ENCODE peak calls at places on chromosomes 12 and 14, in six cellular contexts. One of them, this sample, is unnamed.

GRCh38 chr14:97777622-97778021 is 980.4 kb downstream of the VRK1 start:
- DNase-seq in WERI-Rb-1: no peak
- DNase-seq in activated B cell treated with CpG ODN at 0.5 μM for 24 hours: no peak
- DNase-seq in IMR-90: no peak
- DNase-seq in thoracic aorta: no peak
- DNase-seq in transverse colon: no peak
- DNase-seq in this sample: no peak

GRCh38 chr12:53325539-53326061 is 4.2 kb upstream of the AAAS start:
- DNase-seq in WERI-Rb-1: no peak
- DNase-seq in activated B cell treated with CpG ODN at 0.5 μM for 24 hours: peak
- DNase-seq in IMR-90: no peak
- DNase-seq in thoracic aorta: no peak
- DNase-seq in transverse colon: peak
- DNase-seq in this sample: no peak

GRCh38 chr14:68780358-68781160 is 12.3 kb downstream of the ZFP36L1 start:
- DNase-seq in WERI-Rb-1: peak
- DNase-seq in activated B cell treated with CpG ODN at 0.5 μM for 24 hours: no peak
- DNase-seq in IMR-90: peak
- DNase-seq in thoracic aorta: no peak
- DNase-seq in transverse colon: peak
- DNase-seq in this sample: peak

GRCh38 chr12:108099778-108100177 is 29.3 kb upstream of the WSCD2 start:
- DNase-seq in WERI-Rb-1: no peak
- DNase-seq in activated B cell treated with CpG ODN at 0.5 μM for 24 hours: no peak
- DNase-seq in IMR-90: no peak
- DNase-seq in thoracic aorta: no peak
- DNase-seq in transverse colon: no peak
- DNase-seq in this sample: no peak

GRCh38 chr14:55832122-55832911 is 252.3 kb downstream of the KTN1 start:
- DNase-seq in WERI-Rb-1: no peak
- DNase-seq in activated B cell treated with CpG ODN at 0.5 μM for 24 hours: no peak
- DNase-seq in IMR-90: peak
- DNase-seq in thoracic aorta: no peak
- DNase-seq in transverse colon: peak
- DNase-seq in this sample: no peak

GRCh38 chr12:1741154-1741949 is 50.5 kb downstream of the ADIPOR2 start:
- DNase-seq in WERI-Rb-1: no peak
- DNase-seq in activated B cell treated with CpG ODN at 0.5 μM for 24 hours: no peak
- DNase-seq in IMR-90: peak
- DNase-seq in thoracic aorta: no peak
- DNase-seq in transverse colon: no peak
- DNase-seq in this sample: peak

GRCh38 chr12:124745468-124745890 is 118.2 kb downstream of the SCARB1 start:
- DNase-seq in WERI-Rb-1: no peak
- DNase-seq in activated B cell treated with CpG ODN at 0.5 μM for 24 hours: no peak
- DNase-seq in IMR-90: no peak
- DNase-seq in thoracic aorta: no peak
- DNase-seq in transverse colon: no peak
- DNase-seq in this sample: no peak

GRCh38 chr14:56131865-56132830 is 13.9 kb downstream of the PELI2 start:
- DNase-seq in WERI-Rb-1: peak
- DNase-seq in activated B cell treated with CpG ODN at 0.5 μM for 24 hours: no peak
- DNase-seq in IMR-90: no peak
- DNase-seq in thoracic aorta: no peak
- DNase-seq in transverse colon: no peak
- DNase-seq in this sample: no peak

GRCh38 chr12:106317406-106318082 is 15.0 kb downstream of the TCP11L2 start:
- DNase-seq in WERI-Rb-1: no peak
- DNase-seq in activated B cell treated with CpG ODN at 0.5 μM for 24 hours: no peak
- DNase-seq in IMR-90: no peak
- DNase-seq in thoracic aorta: no peak
- DNase-seq in transverse colon: no peak
- DNase-seq in this sample: no peak

DNA sequence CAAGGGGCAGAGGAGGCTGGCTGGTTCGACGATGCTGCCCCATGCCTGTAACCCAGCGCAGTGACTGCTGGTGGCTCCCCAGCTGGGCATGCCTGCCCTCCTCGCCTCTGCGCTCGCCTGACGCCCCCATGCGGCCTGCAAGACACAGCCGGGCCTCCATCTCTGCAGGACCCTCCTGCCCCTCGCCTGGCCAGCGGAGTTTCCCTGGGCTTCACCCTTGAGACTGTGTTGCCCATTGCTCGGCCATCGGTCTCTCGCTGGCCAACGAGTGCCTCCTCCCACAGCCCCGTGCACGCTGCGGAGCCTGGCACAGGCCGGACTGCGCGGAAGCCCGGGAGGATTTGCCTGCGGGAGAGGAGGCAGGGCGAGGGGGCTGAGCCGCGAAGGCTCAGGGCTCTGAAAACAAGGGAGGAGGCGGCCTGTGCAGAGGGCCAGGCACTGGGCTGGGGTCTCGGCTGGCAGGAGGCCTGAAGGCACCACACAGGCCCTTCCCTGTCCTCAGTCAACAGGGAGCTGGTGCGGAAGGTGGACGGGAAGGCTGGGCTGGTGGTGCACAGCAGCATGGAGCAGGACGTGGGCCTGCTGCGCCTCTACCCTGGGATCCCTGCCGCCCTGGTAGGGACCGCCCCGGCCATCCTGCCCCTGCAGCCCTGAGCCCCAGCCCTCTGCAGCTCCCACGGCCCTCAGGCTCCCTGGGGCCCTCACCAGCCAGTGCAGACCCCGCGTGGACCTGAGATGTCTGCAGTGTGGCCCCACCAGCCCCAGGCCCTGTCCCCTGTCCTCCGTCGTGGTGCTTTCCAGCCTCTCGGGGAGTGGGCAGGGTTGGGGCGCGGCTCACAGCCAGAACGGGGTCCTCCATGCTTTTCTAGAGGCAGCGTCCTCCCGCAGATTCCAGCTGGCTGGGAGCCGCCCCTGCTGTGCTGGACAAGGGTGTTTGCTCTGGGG is 17.8 kb downstream of the ASPG start:
- DNase-seq in WERI-Rb-1: no peak
- DNase-seq in activated B cell treated with CpG ODN at 0.5 μM for 24 hours: no peak
- DNase-seq in IMR-90: no peak
- DNase-seq in thoracic aorta: no peak
- DNase-seq in transverse colon: peak
- DNase-seq in this sample: no peak
- TF ChIP-seq CTCF in WERI-Rb-1: no peak
- TF ChIP-seq CTCF in activated B cell treated with CpG ODN at 0.5 μM for 24 hours: no peak
- TF ChIP-seq CTCF in IMR-90: no peak
- TF ChIP-seq CTCF in thoracic aorta: no peak
- TF ChIP-seq CTCF in transverse colon: no peak
- TF ChIP-seq CTCF in this sample: no peak

DNA sequence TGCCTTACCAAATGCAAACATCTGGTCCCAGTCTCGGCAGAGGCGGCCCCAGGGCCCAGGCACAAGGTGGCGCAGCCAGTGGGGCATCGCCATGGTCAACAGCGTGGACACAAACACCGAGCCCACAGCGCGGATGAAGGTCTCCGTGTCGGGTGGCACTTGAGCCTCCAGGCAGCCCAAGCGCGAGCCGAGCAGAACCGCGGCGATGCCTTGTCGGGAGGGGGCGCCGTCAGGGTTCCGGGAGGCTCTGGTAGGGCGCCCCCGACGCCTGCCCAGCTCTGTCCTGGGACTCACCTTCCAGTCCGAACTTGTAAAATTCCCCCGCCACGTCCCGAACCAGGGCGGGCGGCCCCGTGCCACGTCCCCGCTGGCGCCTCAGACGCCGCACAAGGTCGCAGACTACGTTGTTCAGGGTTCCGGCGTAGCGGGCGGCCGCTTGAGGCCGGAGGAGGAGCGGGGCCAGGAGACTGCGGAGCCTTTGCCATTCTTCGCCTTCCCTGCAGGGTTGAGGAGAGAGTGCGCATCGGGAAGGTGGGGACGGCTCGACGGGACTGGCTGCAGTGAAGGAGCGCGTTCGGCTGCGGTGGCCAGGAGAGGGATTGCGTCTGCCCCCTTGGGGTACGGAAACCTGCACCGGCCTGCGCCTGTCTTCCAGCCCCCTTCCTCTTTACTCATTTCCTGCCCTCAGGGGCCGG is 1.7 kb downstream of the CYP27B1 start:
- DNase-seq in WERI-Rb-1: no peak
- DNase-seq in activated B cell treated with CpG ODN at 0.5 μM for 24 hours: peak
- DNase-seq in IMR-90: peak
- DNase-seq in thoracic aorta: no peak
- DNase-seq in transverse colon: peak
- DNase-seq in this sample: peak
- TF ChIP-seq CTCF in WERI-Rb-1: no peak
- TF ChIP-seq CTCF in activated B cell treated with CpG ODN at 0.5 μM for 24 hours: no peak
- TF ChIP-seq CTCF in IMR-90: peak
- TF ChIP-seq CTCF in thoracic aorta: peak
- TF ChIP-seq CTCF in transverse colon: peak
- TF ChIP-seq CTCF in this sample: peak

DNA sequence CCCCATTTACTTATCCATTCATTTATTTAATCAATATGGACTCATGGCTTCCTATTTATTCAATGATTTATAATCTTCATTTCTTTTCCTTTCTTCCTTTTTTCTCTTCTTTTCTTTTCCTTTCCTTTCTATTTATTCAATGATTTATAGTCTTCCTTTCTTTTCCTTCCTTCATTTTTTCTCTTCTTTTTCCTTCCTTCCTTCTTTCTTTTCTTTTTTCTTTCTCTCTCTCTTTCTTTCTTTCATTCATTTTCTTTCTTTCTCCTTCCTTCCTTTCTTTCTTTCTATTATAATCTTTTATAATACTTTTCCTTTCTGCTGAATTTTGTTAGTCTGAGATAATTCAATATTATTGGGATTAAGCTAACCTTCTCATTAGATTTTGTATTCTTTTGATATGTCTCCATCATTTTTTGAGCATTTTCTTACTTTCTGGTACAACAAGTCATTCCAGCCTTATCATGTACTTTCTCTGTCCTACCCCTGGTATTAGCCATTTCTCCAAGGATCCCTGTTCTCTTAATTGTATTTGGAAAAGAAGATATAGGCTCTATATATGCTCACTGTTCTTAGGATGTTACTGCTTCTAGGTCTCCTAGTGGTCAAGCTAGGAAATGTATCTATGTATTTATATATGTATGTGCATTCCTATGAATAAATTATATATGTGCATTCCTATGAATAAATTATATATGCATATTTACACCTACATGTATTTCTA is 12.1 kb downstream of the LACRT start:
- DNase-seq in WERI-Rb-1: no peak
- DNase-seq in activated B cell treated with CpG ODN at 0.5 μM for 24 hours: no peak
- DNase-seq in IMR-90: peak
- DNase-seq in thoracic aorta: no peak
- DNase-seq in transverse colon: no peak
- DNase-seq in this sample: peak
- TF ChIP-seq CTCF in WERI-Rb-1: no peak
- TF ChIP-seq CTCF in activated B cell treated with CpG ODN at 0.5 μM for 24 hours: no peak
- TF ChIP-seq CTCF in IMR-90: peak
- TF ChIP-seq CTCF in thoracic aorta: no peak
- TF ChIP-seq CTCF in transverse colon: peak
- TF ChIP-seq CTCF in this sample: peak

DNA sequence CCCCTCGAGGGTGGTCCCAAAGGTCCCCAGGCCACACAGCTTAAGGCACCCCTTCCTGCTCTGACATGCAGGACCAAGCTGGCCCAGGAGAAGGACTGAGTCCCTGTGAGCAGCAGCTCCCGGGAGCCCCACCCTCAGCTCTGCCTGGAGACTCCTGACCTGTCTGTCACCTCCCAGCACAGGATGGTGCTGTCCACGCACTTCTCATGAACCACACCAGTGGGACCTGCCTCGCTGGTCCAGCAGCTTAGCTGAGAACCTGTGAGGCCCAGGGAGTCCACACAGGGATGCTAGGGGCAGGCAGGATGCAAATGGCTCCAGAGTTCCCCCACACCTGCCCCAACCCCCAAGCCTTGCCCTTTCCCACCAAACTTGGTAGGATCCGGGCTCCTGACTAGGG is 27.7 kb downstream of the CCDC85C start:
- DNase-seq in WERI-Rb-1: peak
- DNase-seq in activated B cell treated with CpG ODN at 0.5 μM for 24 hours: no peak
- DNase-seq in IMR-90: no peak
- DNase-seq in thoracic aorta: no peak
- DNase-seq in transverse colon: no peak
- DNase-seq in this sample: no peak
- TF ChIP-seq CTCF in WERI-Rb-1: no peak
- TF ChIP-seq CTCF in activated B cell treated with CpG ODN at 0.5 μM for 24 hours: no peak
- TF ChIP-seq CTCF in IMR-90: no peak
- TF ChIP-seq CTCF in thoracic aorta: no peak
- TF ChIP-seq CTCF in transverse colon: no peak
- TF ChIP-seq CTCF in this sample: no peak

GRCh38 chr12:47885012-47885501 is 19.7 kb downstream of the VDR start:
- DNase-seq in WERI-Rb-1: no peak
- DNase-seq in activated B cell treated with CpG ODN at 0.5 μM for 24 hours: no peak
- DNase-seq in IMR-90: no peak
- DNase-seq in thoracic aorta: no peak
- DNase-seq in transverse colon: no peak
- DNase-seq in this sample: no peak

GRCh38 chr12:47882796-47883546 is 21.8 kb downstream of the VDR start:
- DNase-seq in WERI-Rb-1: no peak
- DNase-seq in activated B cell treated with CpG ODN at 0.5 μM for 24 hours: no peak
- DNase-seq in IMR-90: no peak
- DNase-seq in thoracic aorta: no peak
- DNase-seq in transverse colon: peak
- DNase-seq in this sample: no peak

GRCh38 chr12:47883663-47884195 is 21.1 kb downstream of the VDR start:
- DNase-seq in WERI-Rb-1: no peak
- DNase-seq in activated B cell treated with CpG ODN at 0.5 μM for 24 hours: no peak
- DNase-seq in IMR-90: no peak
- DNase-seq in thoracic aorta: no peak
- DNase-seq in transverse colon: no peak
- DNase-seq in this sample: no peak

GRCh38 chr12:47885566-47885965 is 19.2 kb downstream of the VDR start:
- DNase-seq in WERI-Rb-1: no peak
- DNase-seq in activated B cell treated with CpG ODN at 0.5 μM for 24 hours: no peak
- DNase-seq in IMR-90: no peak
- DNase-seq in thoracic aorta: no peak
- DNase-seq in transverse colon: no peak
- DNase-seq in this sample: no peak

GRCh38 chr12:47884501-47884900 is 20.3 kb downstream of the VDR start:
- DNase-seq in WERI-Rb-1: no peak
- DNase-seq in activated B cell treated with CpG ODN at 0.5 μM for 24 hours: no peak
- DNase-seq in IMR-90: no peak
- DNase-seq in thoracic aorta: no peak
- DNase-seq in transverse colon: no peak
- DNase-seq in this sample: no peak
- TF ChIP-seq CTCF in WERI-Rb-1: no peak
- TF ChIP-seq CTCF in activated B cell treated with CpG ODN at 0.5 μM for 24 hours: no peak
- TF ChIP-seq CTCF in IMR-90: no peak
- TF ChIP-seq CTCF in thoracic aorta: no peak
- TF ChIP-seq CTCF in transverse colon: no peak
- TF ChIP-seq CTCF in this sample: no peak

GRCh38 chr14:43692706-43693105 is 814.4 kb downstream of the FSCB start:
- DNase-seq in WERI-Rb-1: no peak
- DNase-seq in activated B cell treated with CpG ODN at 0.5 μM for 24 hours: no peak
- DNase-seq in IMR-90: no peak
- DNase-seq in thoracic aorta: no peak
- DNase-seq in transverse colon: no peak
- DNase-seq in this sample: no peak

DNA sequence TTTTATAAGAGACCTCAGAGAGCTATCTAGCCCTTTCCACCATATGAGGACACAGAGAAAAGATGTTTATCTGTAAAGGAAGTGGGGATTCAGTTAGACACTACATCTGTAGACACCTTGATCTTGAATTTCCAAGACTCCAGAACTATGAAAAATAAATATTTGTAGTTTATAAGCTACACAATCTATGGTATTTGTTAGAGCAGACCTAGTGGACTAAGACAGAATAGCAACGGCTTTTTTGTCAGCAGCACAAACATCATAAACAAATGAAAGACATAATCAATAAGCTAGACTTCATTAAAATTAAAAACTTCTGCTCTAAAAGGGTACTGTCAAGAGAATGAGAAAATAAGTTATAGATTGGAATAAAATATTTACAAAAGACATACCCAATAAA is 810.1 kb downstream of the FSCB start:
- DNase-seq in WERI-Rb-1: no peak
- DNase-seq in activated B cell treated with CpG ODN at 0.5 μM for 24 hours: no peak
- DNase-seq in IMR-90: no peak
- DNase-seq in thoracic aorta: no peak
- DNase-seq in transverse colon: no peak
- DNase-seq in this sample: no peak
- TF ChIP-seq CTCF in WERI-Rb-1: no peak
- TF ChIP-seq CTCF in activated B cell treated with CpG ODN at 0.5 μM for 24 hours: no peak
- TF ChIP-seq CTCF in IMR-90: no peak
- TF ChIP-seq CTCF in thoracic aorta: no peak
- TF ChIP-seq CTCF in transverse colon: no peak
- TF ChIP-seq CTCF in this sample: peak

This sample was measured in HFFc6.